ENCODE peak calls at places on chromosomes 5 and 9, in nine cellular contexts. R is lower leg skin, H is fibroblast of lung, L is NB4, I is heart right ventricle, C is HCT116, J is HFF-Myc, G is transverse colon, K is fibroblast of pulmonary artery. Y is an unnamed sample.

GRCh38 chr5:159515909-159516415 is 185.7 kb upstream of the IL12B start:
- DNase-seq in L (peak), H (peak), G (peak), J (no peak), I (peak), R (no peak), C (peak), K (peak), Y (peak)

GRCh38 chr5:95621839-95622629 is 2.1 kb downstream of the GPR150 start:
- DNase-seq in R (no peak), L (peak), G (peak), I (no peak), K (no peak), H (no peak), J (no peak), C (no peak), Y (peak)

GRCh38 chr9:124198948-124199347 is 58.8 kb upstream of the NEK6 start:
- DNase-seq in G (no peak), K (no peak), J (no peak), H (no peak), R (peak), C (no peak), I (no peak), L (no peak), Y (no peak)

GRCh38 chr5:167720201-167720600 is 571.2 kb upstream of the WWC1 start:
- DNase-seq in G (no peak), K (no peak), R (no peak), J (no peak), I (no peak), H (no peak), C (no peak), L (no peak), Y (no peak)

GRCh38 chr5:88827997-88828396 is 55.0 kb downstream of the MEF2C start:
- DNase-seq in H (no peak), G (no peak), L (peak), C (no peak), K (no peak), J (no peak), R (no peak), I (no peak), Y (no peak)

GRCh38 chr9:21904776-21905175 is 89.4 kb downstream of the CDKN2A start:
- DNase-seq in L (no peak), K (no peak), C (no peak), J (no peak), R (no peak), G (no peak), I (no peak), H (no peak), Y (no peak)

GRCh38 chr9:81848472-81848871 is 79.8 kb upstream of the SPATA31D4 start:
- DNase-seq in R (no peak), J (no peak), C (no peak), G (no peak), K (peak), L (no peak), I (no peak), H (peak), Y (no peak)

GRCh38 chr5:150134198-150134588 is 21.5 kb downstream of the PDGFRB start:
- DNase-seq in I (no peak), L (no peak), J (no peak), K (no peak), G (no peak), R (no peak), H (no peak), C (no peak), Y (no peak)

GRCh38 chr5:1445313-1445894 is at the start of gene SLC6A3:
- DNase-seq in L (no peak), G (peak), R (peak), K (peak), I (no peak), J (no peak), H (no peak), C (no peak), Y (no peak)

GRCh38 chr9:121259935-121260334 is 8.0 kb upstream of the GSN start:
- DNase-seq in L (no peak), I (no peak), R (peak), H (no peak), J (no peak), G (no peak), K (no peak), C (no peak), Y (no peak)

GRCh38 chr5:78638973-78639669 is 9.5 kb downstream of the LHFPL2 start:
- DNase-seq in L (no peak), I (no peak), G (no peak), K (no peak), H (no peak), R (no peak), C (no peak), J (no peak), Y (no peak)
- H3K4me3 ChIP-seq in L (no peak), I (no peak), G (no peak), K (no peak), H (no peak), R (no peak), C (no peak), J (no peak), Y (no peak)

GRCh38 chr9:90034071-90034470 is 429.3 kb downstream of the GADD45G start:
- DNase-seq in R (no peak), K (no peak), I (no peak), G (no peak), J (no peak), L (no peak), H (no peak), C (no peak), Y (no peak)

GRCh38 chr9:90029996-90030395 is 425.2 kb downstream of the GADD45G start:
- DNase-seq in H (no peak), L (no peak), G (no peak), R (no peak), I (no peak), K (no peak), J (no peak), C (no peak), Y (no peak)

GRCh38 chr9:90035471-90035870 is 430.7 kb downstream of the GADD45G start:
- DNase-seq in I (no peak), J (no peak), C (no peak), G (no peak), R (no peak), K (no peak), H (no peak), L (no peak), Y (no peak)

GRCh38 chr9:90033030-90033650 is 428.3 kb downstream of the GADD45G start:
- DNase-seq in H (no peak), K (no peak), C (no peak), R (no peak), I (no peak), G (no peak), L (peak), J (no peak), Y (no peak)

DNA sequence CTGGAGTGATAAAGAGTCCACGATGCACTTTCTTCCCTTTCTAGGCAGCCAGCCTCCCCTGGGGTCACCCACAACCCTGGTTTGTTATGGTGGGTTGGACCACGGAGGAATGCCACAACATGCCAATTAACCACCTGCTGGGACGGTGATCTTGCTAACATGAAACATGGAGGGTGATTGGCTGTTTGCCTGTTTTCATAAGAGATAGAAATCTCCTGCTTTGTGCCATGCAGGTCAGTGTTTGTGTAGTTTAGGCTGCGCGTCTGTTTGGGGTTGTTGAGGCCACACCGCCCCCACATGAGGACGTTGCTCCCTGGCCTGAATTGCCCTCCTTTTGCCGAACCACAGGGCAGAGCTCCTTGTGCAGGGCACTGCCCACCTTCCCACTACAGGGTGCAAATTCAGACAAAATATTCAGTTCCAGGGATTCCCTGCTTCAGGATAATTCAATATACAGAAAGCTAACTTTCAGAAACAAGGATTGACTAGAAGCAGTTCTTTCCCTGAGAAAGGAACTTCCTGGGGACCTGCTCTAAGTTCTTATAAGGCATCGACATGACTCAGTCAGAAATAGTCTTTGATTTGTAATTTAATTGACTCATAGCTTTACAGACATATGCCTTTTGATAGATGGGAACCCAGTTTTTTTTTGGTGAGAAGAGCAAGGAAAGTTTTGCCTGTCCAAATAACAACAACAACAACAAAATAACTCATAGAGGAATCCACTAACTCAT is 427.7 kb downstream of the GADD45G start:
- DNase-seq in L (peak), H (no peak), R (no peak), I (no peak), J (no peak), C (no peak), K (no peak), G (no peak), Y (no peak)
- TF ChIP-seq CTCF in L (no peak), H (no peak), R (no peak), I (no peak), J (no peak), C (no peak), K (no peak), G (no peak), Y (no peak)

DNA sequence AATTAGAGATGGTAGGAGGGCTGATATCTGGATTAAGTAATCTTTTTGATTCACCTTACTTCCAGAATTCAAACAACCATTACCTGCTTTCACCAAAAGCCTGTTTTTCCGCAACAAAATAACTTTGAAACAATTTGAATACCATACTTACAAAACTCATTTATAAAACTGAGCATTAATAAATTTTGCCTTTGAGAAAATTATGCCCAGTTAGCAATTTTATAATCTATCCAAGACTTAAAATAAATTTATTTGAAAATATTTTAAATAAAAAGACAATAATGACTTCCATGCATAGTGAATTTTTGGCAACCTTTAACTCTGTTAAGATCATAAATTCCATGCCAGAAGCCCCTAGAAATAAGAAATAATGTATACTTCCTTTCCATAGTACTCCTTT is 71.3 kb upstream of the FTMT start:
- DNase-seq in H (no peak), G (no peak), J (no peak), C (no peak), R (no peak), K (no peak), L (no peak), I (no peak), Y (no peak)
- H3K4me3 ChIP-seq in H (no peak), G (no peak), J (no peak), C (no peak), R (no peak), K (no peak), L (no peak), I (no peak), Y (no peak)

GRCh38 chr9:33159760-33160127 is 7.4 kb downstream of the B4GALT1 start:
- DNase-seq in J (no peak), G (peak), H (peak), I (peak), L (peak), R (peak), K (peak), C (no peak), Y (peak)
- TF ChIP-seq CTCF in J (no peak), G (no peak), H (no peak), I (no peak), L (no peak), R (no peak), K (no peak), C (no peak), Y (no peak)